ENCODE peak calls at places on chromosomes 13 and 19, in six cellular contexts. W is uterus, B is ovary, J is heart left ventricle, A is Panc1, V is pancreas. L is an unnamed sample.

GRCh38 chr13:44484562-44485164 is 91.5 kb downstream of the TSC22D1 start:
- DNase-seq in W (no peak), B (no peak), J (no peak), A (no peak), V (no peak), L (no peak)

GRCh38 chr19:43782311-43782660 is 1.5 kb upstream of the KCNN4 start:
- DNase-seq in W (no peak), B (no peak), J (no peak), A (no peak), V (no peak), L (no peak)

GRCh38 chr13:107459430-107459829 is 755.9 kb downstream of the LIG4 start:
- DNase-seq in W (no peak), B (no peak), J (no peak), A (no peak), V (no peak), L (no peak)

GRCh38 chr19:38304866-38305429 is 897 bp downstream of the C19orf33 start:
- DNase-seq in W (no peak), B (no peak), J (peak), A (peak), V (peak), L (no peak)

GRCh38 chr19:13396256-13397080 is 109.8 kb downstream of the CACNA1A start:
- DNase-seq in W (peak), B (no peak), J (no peak), A (no peak), V (peak), L (peak)

GRCh38 chr19:10431943-10432735 is 11.8 kb downstream of the PDE4A start:
- DNase-seq in W (peak), B (no peak), J (peak), A (no peak), V (peak), L (no peak)

GRCh38 chr19:34733266-34733825 is 697 bp upstream of the ZNF181 start:
- DNase-seq in W (no peak), B (no peak), J (peak), A (no peak), V (peak), L (no peak)

GRCh38 chr13:37409756-37410155 is 188.8 kb downstream of the POSTN start:
- DNase-seq in W (no peak), B (no peak), J (no peak), A (no peak), V (no peak), L (no peak)

GRCh38 chr13:114106991-114107685 is 25.3 kb downstream of the RASA3 start:
- DNase-seq in W (peak), B (no peak), J (peak), A (no peak), V (no peak), L (peak)

GRCh38 chr13:30257433-30258099 is 49.8 kb downstream of the KATNAL1 start:
- DNase-seq in W (no peak), B (no peak), J (no peak), A (no peak), V (no peak), L (no peak)

GRCh38 chr13:113364371-113364932 is 522 bp upstream of the GRTP1 start:
- DNase-seq in W (peak), B (peak), J (no peak), A (no peak), V (peak), L (no peak)

GRCh38 chr19:5001547-5002131 is 32.7 kb downstream of the KDM4B start:
- DNase-seq in W (no peak), B (no peak), J (no peak), A (peak), V (no peak), L (no peak)

GRCh38 chr13:93309886-93310520 is 83.4 kb downstream of the GPC6 start:
- DNase-seq in W (no peak), B (no peak), J (no peak), A (no peak), V (no peak), L (no peak)

GRCh38 chr13:49652691-49653305 is 24.5 kb downstream of the ARL11 start:
- DNase-seq in W (no peak), B (no peak), J (no peak), A (no peak), V (peak), L (no peak)

GRCh38 chr13:76053181-76053580 is 417.1 kb downstream of the LMO7 start:
- DNase-seq in W (no peak), B (no peak), J (no peak), A (no peak), V (no peak), L (no peak)

GRCh38 chr13:44155422-44156293 is 218.0 kb upstream of the SERP2 start:
- DNase-seq in W (peak), B (peak), J (peak), A (no peak), V (peak), L (peak)

GRCh38 chr19:1169921-1170885 is 3.9 kb downstream of the SBNO2 start:
- DNase-seq in W (peak), B (peak), J (no peak), A (no peak), V (no peak), L (peak)

GRCh38 chr19:16920816-16921529 is 32.2 kb downstream of the F2RL3 start:
- DNase-seq in W (no peak), B (no peak), J (no peak), A (no peak), V (no peak), L (no peak)

GRCh38 chr13:77343841-77344240 is 16.9 kb upstream of the MYCBP2 start:
- DNase-seq in W (no peak), B (no peak), J (no peak), A (no peak), V (no peak), L (no peak)

DNA sequence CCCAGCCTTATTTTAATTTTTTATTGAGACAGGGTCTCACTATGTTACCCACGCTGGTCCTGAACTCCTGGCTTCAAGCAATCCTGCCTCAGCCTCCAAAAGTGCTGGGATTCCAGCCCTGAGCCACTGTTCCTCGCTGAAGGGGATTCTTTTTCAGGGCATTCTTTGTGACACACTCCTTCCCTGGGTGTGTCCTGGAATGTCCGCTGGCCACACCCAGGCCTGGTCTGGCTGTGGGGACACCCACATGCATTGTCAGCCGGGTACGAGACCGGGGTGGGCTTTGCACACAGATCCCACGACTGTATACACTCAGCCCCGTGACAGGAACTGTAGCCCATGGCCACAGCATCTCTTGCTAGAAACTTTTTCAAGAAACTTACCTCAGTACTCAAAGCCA is 34.4 kb upstream of the GATAD2A start:
- DNase-seq in W (no peak), B (no peak), J (peak), A (no peak), V (no peak), L (no peak)
- TF ChIP-seq CTCF in W (no peak), B (no peak), J (no peak), A (no peak), V (no peak), L (no peak)

DNA sequence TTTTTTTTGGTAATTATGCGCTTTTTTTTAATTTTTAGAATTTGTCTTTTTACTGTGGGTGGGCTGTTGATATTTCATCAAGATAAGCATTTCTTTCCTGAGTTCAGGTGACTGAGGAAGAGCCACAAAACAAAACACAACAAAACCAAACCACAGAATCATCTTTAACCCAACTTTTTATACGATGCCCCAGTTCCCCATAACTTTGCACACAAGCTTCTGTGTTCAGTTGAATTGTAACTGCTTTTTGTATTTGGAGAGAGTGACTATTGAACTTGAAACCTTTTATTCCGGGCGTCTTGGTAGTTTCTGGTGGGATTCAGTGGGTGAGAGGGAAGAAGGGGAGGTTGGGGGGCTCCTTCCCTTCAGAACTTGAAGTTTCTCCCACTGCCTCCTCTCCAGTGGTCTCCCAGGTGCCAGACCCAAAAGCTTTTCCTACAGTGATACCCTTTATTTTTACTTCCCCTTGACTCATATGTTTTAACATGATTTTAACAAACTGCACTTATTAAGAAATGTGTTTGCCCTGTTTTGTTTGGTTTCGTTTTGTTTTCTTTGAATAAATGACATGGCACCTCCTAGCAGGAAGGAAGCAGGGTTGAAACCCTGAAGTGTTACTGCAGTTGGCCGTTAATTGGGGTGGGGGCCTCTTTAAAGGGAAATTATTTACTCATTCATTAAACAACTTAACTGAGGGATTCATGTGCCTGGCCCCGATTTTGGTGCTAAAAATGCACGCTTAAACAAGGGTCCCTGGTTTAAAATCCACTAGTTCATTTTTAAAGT is 2.7 kb upstream of the CCDC97 start:
- DNase-seq in W (no peak), B (no peak), J (no peak), A (no peak), V (no peak), L (no peak)
- H3K4me3 ChIP-seq in W (no peak), B (no peak), J (no peak), A (no peak), V (no peak), L (no peak)

GRCh38 chr19:39481229-39481545 is 549 bp downstream of the TIMM50 start:
- DNase-seq in W (no peak), B (no peak), J (no peak), A (no peak), V (no peak), L (no peak)
- H3K27ac ChIP-seq in W (peak), B (peak), J (no peak), A (peak), V (peak), L (no peak)

DNA sequence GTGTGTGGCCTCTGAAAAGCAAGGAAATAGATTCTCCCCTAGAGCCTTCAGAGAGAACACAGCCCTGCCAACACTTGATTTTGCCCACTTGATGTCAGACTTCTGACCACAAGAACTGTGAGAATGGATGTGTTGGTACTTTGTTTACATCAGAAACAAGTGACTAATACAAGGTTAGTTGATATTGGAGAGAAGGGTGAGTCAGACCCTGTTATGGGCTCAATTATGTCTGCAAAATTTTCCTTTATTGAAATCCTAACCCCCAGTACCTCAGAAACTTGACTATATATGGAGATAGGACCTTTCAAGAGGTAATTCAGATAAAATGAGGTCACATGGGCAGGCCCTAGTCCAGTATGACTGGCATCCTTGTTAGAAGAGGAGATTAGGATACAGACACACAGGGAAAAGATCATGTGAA is 226.7 kb downstream of the RFC3 start:
- DNase-seq in W (no peak), B (no peak), J (no peak), A (peak), V (no peak), L (no peak)
- TF ChIP-seq CTCF in W (no peak), B (no peak), J (no peak), A (no peak), V (no peak), L (no peak)

GRCh38 chr19:50728084-50728737 is 5.0 kb downstream of the CLEC11A start:
- DNase-seq in W (peak), B (peak), J (peak), A (no peak), V (peak), L (peak)

GRCh38 chr19:50725218-50725931 is 2.2 kb downstream of the CLEC11A start:
- DNase-seq in W (no peak), B (no peak), J (peak), A (no peak), V (peak), L (no peak)

GRCh38 chr19:50724522-50725217 is 1.5 kb downstream of the CLEC11A start:
- DNase-seq in W (peak), B (peak), J (peak), A (no peak), V (peak), L (peak)

GRCh38 chr19:50723735-50724521 is 764 bp downstream of the CLEC11A start:
- DNase-seq in W (no peak), B (no peak), J (peak), A (no peak), V (no peak), L (no peak)

GRCh38 chr19:50725932-50726230 is 2.7 kb downstream of the CLEC11A start:
- DNase-seq in W (no peak), B (no peak), J (no peak), A (no peak), V (no peak), L (no peak)
- H3K4me3 ChIP-seq in W (peak), B (peak), J (peak), A (no peak), V (peak), L (peak)

GRCh38 chr19:45816236-45817009 is 1.3 kb upstream of the RSPH6A start:
- DNase-seq in W (no peak), B (no peak), J (no peak), A (no peak), V (no peak), L (no peak)
- H3K27ac ChIP-seq in W (peak), B (no peak), J (no peak), A (no peak), V (no peak), L (peak)

GRCh38 chr13:74990992-74991391 is 491.0 kb downstream of the TBC1D4 start:
- DNase-seq in W (no peak), B (no peak), J (no peak), A (no peak), V (no peak), L (no peak)
- TF ChIP-seq CTCF in W (no peak), B (no peak), J (no peak), A (no peak), V (no peak), L (no peak)

GRCh38 chr13:38687246-38688229 is 661 bp downstream of the FREM2 start:
- DNase-seq in W (no peak), B (peak), J (peak), A (no peak), V (peak), L (peak)

GRCh38 chr13:38688674-38689073 is 1.8 kb downstream of the FREM2 start:
- DNase-seq in W (no peak), B (no peak), J (no peak), A (no peak), V (peak), L (no peak)

GRCh38 chr13:38684714-38685113 is 2.2 kb upstream of the FREM2 start:
- DNase-seq in W (no peak), B (no peak), J (no peak), A (no peak), V (no peak), L (no peak)

GRCh38 chr13:38685974-38686571 is 804 bp upstream of the FREM2 start:
- DNase-seq in W (no peak), B (no peak), J (no peak), A (no peak), V (peak), L (no peak)

DNA sequence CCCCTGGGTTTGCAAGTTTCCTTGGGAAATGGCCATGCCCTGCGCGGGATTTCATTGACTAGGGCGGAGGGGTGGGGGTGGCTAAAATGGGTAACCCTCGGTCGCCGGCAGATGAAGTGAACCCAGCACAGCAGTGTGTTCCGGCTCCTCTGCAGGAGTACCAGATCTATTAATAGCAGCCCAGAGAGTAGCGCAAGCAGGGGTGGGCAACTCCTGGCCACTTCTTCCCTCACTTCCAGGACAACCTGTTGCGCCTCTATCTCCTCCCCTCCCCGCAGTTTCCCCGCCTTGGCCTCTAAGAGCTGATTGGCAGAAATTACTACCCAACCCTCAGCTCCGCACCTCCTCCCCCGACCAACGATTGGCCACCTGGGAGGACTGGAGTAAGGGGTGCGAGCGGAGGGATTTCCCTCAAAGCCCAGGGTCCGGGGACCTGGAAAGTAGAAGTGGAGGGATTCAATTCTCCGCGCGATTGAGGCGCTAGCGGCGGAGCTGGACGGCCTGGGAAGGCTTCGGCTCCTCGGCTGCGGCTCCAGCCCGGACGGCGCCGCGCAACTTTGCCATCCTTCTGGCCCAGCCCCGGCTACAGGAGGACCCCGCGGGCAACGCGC is at the start of gene FREM2:
- DNase-seq in W (peak), B (peak), J (no peak), A (no peak), V (peak), L (no peak)
- H3K4me3 ChIP-seq in W (peak), B (peak), J (peak), A (peak), V (peak), L (peak)

GRCh38 chr19:47714339-47714738 is 1.1 kb downstream of the EHD2 start:
- DNase-seq in W (no peak), B (no peak), J (no peak), A (no peak), V (no peak), L (no peak)
- H3K27ac ChIP-seq in W (peak), B (no peak), J (peak), A (peak), V (no peak), L (no peak)

DNA sequence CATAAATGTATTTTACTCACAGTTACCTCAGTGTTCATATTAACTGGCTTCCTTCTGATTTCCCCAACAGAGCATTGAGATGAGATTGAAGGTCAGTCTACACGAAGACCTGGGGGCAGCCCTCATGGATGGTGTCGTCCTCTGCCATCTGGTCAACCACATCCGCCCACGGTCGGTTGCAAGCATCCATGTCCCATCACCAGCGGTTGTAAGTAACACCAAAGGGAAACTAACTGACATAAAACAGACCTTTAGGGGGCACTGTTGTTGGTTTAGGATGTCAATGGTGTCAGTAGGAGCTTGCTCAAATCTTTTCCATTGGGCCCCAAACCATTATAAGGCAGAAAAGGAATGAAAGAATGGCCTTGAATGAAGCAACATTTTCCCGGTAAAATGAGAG is 68.2 kb downstream of the ESD start:
- DNase-seq in W (no peak), B (no peak), J (no peak), A (no peak), V (no peak), L (no peak)
- TF ChIP-seq CTCF in W (no peak), B (no peak), J (no peak), A (peak), V (no peak), L (no peak)